ENCODE peak calls at places on chromosome 20, in four cellular contexts. J, C, E and M are unnamed samples.
A peak's percentile ranks its signal among the peaks of the same experiment; 100 is the strongest.

GRCh38 chr20:17617212-17617867 is 47.5 kb downstream of the DSTN start:
- DNase-seq in J (peak; percentile 42), E (no peak), C (peak; percentile 74), M (peak; percentile 91)

GRCh38 chr20:14401479-14402138 is 64.2 kb upstream of the FLRT3 start:
- DNase-seq in J (no peak), C (no peak), E (no peak), M (peak; percentile 52)

GRCh38 chr20:13302647-13303425 is 81.8 kb downstream of the ISM1 start:
- DNase-seq in C (peak; percentile 44), E (no peak), J (peak; percentile 49), M (peak; percentile 61)

GRCh38 chr20:37969949-37970855 is 63.1 kb downstream of the TTI1 start:
- DNase-seq in C (no peak), J (no peak), E (no peak), M (no peak)

GRCh38 chr20:57272883-57273282 is 6.4 kb upstream of the BMP7 start:
- DNase-seq in C (no peak), J (no peak), E (no peak), M (peak; percentile 61)

GRCh38 chr20:58463231-58463630 is 52.0 kb downstream of the APCDD1L start:
- DNase-seq in J (no peak), C (no peak), E (no peak), M (no peak)

GRCh38 chr20:22382742-22383141 is 201.6 kb downstream of the FOXA2 start:
- DNase-seq in C (no peak), J (no peak), E (no peak), M (no peak)

GRCh38 chr20:37295001-37295400 is 5.5 kb downstream of the MANBAL start:
- DNase-seq in E (no peak), C (peak; percentile 94), J (no peak), M (no peak)

GRCh38 chr20:34310481-34311117 is 7.4 kb upstream of the AHCY start:
- DNase-seq in E (no peak), J (peak; percentile 95), C (peak; percentile 46), M (no peak)

GRCh38 chr20:60238992-60239655 is 280.9 kb downstream of the CDH26 start:
- DNase-seq in J (no peak), E (no peak), C (no peak), M (no peak)

GRCh38 chr20:47622118-47622665 is 120.5 kb downstream of the NCOA3 start:
- DNase-seq in E (no peak), J (no peak), C (no peak), M (no peak)

GRCh38 chr20:38373898-38374297 is 27.6 kb downstream of the LBP start:
- DNase-seq in E (no peak), C (no peak), J (no peak), M (no peak)

GRCh38 chr20:10476319-10476724 is 41.2 kb downstream of the SLX4IP start:
- DNase-seq in E (peak; percentile 60), C (no peak), J (no peak), M (no peak)

GRCh38 chr20:3751284-3751663 is 16.3 kb downstream of the ADISSP start:
- DNase-seq in C (no peak), J (no peak), E (no peak), M (no peak)

GRCh38 chr20:39360029-39360620 is 398.0 kb downstream of the DHX35 start:
- DNase-seq in J (no peak), E (no peak), C (no peak), M (no peak)

GRCh38 chr20:32527052-32527446 is 58.1 kb downstream of the NOL4L start:
- DNase-seq in C (no peak), J (no peak), E (no peak), M (no peak)

GRCh38 chr20:6828794-6829423 is 61.4 kb downstream of the BMP2 start:
- DNase-seq in J (peak; percentile 74), C (peak; percentile 63), E (peak; percentile 30), M (peak; percentile 53)

GRCh38 chr20:13267231-13267630 is 46.2 kb downstream of the ISM1 start:
- DNase-seq in E (no peak), C (no peak), J (no peak), M (no peak)

GRCh38 chr20:41619360-41620115 is 1.4 kb upstream of the CHD6 start:
- DNase-seq in J (no peak), E (no peak), C (no peak), M (peak; percentile 30)
- TF ChIP-seq PBX3 in J (no peak), E (no peak), C (no peak), M (no peak)

DNA sequence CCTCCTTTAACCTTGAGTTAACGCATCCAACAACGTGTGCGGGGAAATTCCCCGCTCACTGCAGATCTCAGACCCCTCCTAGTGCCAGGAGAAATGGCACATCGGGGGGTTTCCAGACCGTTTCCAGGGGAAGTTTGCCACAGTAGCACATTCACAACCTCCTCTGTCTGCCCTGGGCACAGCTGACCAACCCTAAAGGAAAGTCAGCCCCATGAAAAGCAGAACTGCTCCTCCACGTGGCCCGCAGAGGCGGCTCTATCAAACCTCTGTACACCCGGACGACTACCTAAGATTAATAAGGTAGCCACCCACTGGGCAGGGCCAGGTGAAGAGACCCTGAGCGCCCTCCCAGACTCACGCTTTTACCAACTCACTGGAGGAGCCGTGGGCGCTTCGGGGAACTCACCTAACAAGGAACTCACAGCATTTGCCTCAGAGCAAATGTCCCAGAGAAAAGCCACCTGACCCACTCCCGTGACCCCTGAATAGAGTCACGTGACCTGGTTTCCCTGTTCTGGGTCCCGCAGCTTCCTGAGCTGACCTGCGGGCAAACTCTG is 93.1 kb downstream of the PRND start:
- DNase-seq in C (no peak), J (no peak), E (peak; percentile 83), M (no peak)
- TF ChIP-seq PBX3 in C (no peak), J (no peak), E (no peak), M (no peak)

GRCh38 chr20:46206025-46206424 is 87.9 kb downstream of the CD40 start:
- DNase-seq in J (no peak), E (peak; percentile 12), C (no peak), M (no peak)
- TF ChIP-seq PBX3 in J (no peak), E (no peak), C (no peak), M (no peak)

GRCh38 chr20:63487116-63487764 is 11.6 kb downstream of the EEF1A2 start:
- DNase-seq in C (no peak), J (no peak), E (no peak), M (no peak)

GRCh38 chr20:63490416-63490815 is 8.5 kb downstream of the EEF1A2 start:
- DNase-seq in C (no peak), J (peak; percentile 27), E (no peak), M (peak; percentile 16)

GRCh38 chr20:63486300-63486855 is 12.5 kb downstream of the EEF1A2 start:
- DNase-seq in E (no peak), J (no peak), C (no peak), M (no peak)

GRCh38 chr20:63487781-63488241 is 11.1 kb downstream of the EEF1A2 start:
- DNase-seq in E (no peak), C (no peak), J (no peak), M (no peak)

DNA sequence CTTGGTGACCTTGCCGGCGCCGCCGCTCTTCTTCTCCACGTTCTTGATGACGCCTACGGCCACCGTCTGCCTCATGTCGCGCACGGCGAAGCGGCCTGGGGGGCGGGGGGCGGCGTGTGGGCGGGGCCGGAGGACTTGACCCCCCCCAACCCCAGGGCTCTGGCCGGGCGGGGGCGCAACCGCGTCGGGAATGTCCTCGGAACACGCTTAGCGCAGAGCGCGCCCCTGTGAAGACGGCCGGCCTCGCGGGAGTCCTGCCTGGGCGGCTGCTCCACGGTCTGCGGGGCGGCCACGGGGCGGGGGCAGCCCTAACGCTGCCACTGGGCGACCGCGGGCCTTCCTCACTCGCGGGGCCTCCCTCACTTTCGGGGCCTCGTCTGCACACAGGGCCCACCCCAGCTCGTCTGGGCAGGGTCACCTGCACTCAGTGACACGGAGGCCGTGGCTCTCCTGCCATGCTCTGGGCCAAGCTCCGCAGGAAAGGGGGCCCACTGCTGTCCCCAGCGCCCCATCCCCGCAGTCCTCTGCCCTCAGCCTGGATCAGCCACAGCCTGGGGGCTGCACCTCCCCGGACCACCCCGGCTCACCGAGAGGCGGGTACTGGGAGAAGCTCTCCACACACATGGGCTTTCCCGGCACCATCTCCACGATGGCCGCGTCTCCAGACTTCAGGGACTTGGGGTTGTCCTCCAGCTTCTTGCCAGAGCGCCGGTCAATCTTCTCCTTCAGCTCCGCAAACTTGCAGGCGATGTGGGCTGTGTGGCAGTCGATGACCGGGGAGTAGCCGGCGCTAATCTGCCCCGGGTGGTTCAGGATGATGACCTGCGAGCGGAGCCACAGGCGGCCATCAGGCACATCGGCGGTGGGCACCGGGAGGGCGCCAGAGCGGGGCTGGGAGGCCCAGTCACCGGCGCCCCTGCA is 10.3 kb downstream of the EEF1A2 start:
- DNase-seq in J (no peak), E (no peak), C (no peak), M (no peak)
- TF ChIP-seq PBX3 in J (no peak), E (no peak), C (no peak), M (no peak)

GRCh38 chr20:5000263-5001173 is 792 bp downstream of the SLC23A2 start:
- DNase-seq in E (no peak), C (no peak), J (peak; percentile 54), M (peak; percentile 81)
- TF ChIP-seq PBX3 in E (no peak), C (no peak), J (no peak), M (no peak)

GRCh38 chr20:61559706-61560315 is 307.8 kb downstream of the CDH4 start:
- DNase-seq in J (no peak), C (no peak), E (no peak), M (no peak)

GRCh38 chr20:61558726-61559125 is 306.7 kb downstream of the CDH4 start:
- DNase-seq in C (no peak), E (no peak), J (no peak), M (no peak)

GRCh38 chr20:61557603-61558002 is 305.5 kb downstream of the CDH4 start:
- DNase-seq in J (no peak), C (no peak), E (no peak), M (no peak)

GRCh38 chr20:61554617-61555016 is 302.6 kb downstream of the CDH4 start:
- DNase-seq in J (no peak), E (no peak), C (no peak), M (no peak)

DNA sequence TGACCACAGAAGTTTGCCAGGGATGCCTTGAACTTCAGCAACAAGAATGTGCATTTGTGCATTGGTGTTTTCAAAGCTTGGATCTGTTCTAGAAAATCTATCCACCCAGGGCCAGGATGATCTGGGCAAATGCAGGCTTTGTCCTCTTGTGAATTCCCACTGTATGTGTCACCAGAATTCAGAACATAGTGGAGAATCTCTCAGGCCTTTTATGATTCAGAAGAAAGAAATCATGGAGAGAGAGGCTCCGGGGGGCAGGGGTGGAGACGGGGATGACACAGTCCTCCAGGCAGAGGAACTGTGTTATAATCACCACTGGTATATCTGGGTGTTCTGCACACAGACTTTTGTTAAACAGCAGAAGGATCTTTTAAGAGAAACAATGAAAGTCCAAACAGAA is 304.1 kb downstream of the CDH4 start:
- DNase-seq in J (no peak), E (no peak), C (peak; percentile 38), M (no peak)
- TF ChIP-seq PBX3 in J (no peak), E (no peak), C (no peak), M (no peak)

DNA sequence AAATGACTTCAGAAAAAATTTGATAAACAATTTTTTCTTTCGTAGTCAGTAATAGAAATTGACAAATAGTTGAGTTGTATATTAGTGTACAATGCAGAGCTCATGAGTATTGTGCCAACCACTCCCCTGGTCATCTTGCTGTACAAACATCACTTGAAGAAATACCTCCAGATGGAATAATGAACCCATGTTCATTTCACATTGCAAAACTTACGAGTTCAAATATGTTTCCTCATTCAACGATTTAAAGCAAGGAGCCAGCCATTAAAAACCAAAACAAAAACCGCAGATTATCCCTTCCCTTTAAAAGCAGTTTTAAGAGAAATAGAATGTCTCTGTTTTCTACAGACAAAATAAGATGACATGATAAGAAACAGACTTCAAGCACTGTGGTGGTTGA is 62.5 kb downstream of the RALGAPA2 start:
- DNase-seq in E (no peak), C (no peak), J (no peak), M (no peak)
- TF ChIP-seq PBX3 in E (no peak), C (no peak), J (no peak), M (no peak)